ENCODE peak calls at places on chromosome 19, in five cellular contexts. A is retinal pigment epithelial cell, W is Peyer's patch, G is thoracic aorta, Z is A673. J is an unnamed sample.

GRCh38 chr19:9205506-9206113 is 13.8 kb downstream of the OR7D4 start:
- DNase-seq in W (peak; percentile 86), A (peak; percentile 0), G (peak; percentile 3), Z (peak; percentile 68), J (peak; percentile 10)

GRCh38 chr19:10517760-10518443 is 655 bp upstream of the S1PR5 start:
- DNase-seq in A (no peak), W (no peak), G (no peak), Z (peak; percentile 45), J (no peak)

GRCh38 chr19:16381756-16382401 is 57.3 kb downstream of the KLF2 start:
- DNase-seq in Z (no peak), G (peak; percentile 90), W (no peak), A (no peak), J (no peak)

GRCh38 chr19:30316000-30316491 is 56.1 kb upstream of the ZNF536 start:
- DNase-seq in W (no peak), Z (no peak), A (no peak), G (no peak), J (no peak)

GRCh38 chr19:29673451-29674371 is 8.4 kb downstream of the PLEKHF1 start:
- DNase-seq in G (no peak), W (peak; percentile 46), Z (no peak), A (no peak), J (no peak)

GRCh38 chr19:11986754-11987153 is 21.9 kb downstream of the ZNF763 start:
- DNase-seq in G (no peak), W (no peak), A (no peak), Z (no peak), J (no peak)

GRCh38 chr19:8005534-8006256 is at the start of gene ELAVL1:
- DNase-seq in A (peak; percentile 55), Z (peak; percentile 94), G (peak; percentile 28), W (peak; percentile 95), J (no peak)

GRCh38 chr19:31214086-31214485 is 135.2 kb downstream of the TSHZ3 start:
- DNase-seq in G (peak; percentile 34), Z (peak; percentile 92), W (peak; percentile 91), A (peak; percentile 93), J (peak; percentile 84)

GRCh38 chr19:44943801-44944249 is 1.8 kb downstream of the APOC4 start:
- DNase-seq in G (no peak), A (no peak), W (peak; percentile 83), Z (no peak), J (no peak)

GRCh38 chr19:19434483-19435045 is 29.1 kb downstream of the GATAD2A start:
- DNase-seq in Z (no peak), W (no peak), A (no peak), G (no peak), J (no peak)

GRCh38 chr19:40717325-40717879 is 490 bp downstream of the ITPKC start:
- DNase-seq in G (no peak), A (no peak), Z (no peak), W (peak; percentile 69), J (no peak)

GRCh38 chr19:14089412-14089661 is 1.2 kb downstream of the SAMD1 start:
- DNase-seq in G (no peak), Z (peak; percentile 58), A (no peak), W (no peak), J (no peak)

GRCh38 chr19:7917292-7918061 is 2.7 kb upstream of the SNAPC2 start:
- DNase-seq in A (no peak), G (no peak), Z (peak; percentile 79), W (peak; percentile 75), J (no peak)

GRCh38 chr19:44757057-44757734 is 8.7 kb downstream of the BCL3 start:
- DNase-seq in Z (peak; percentile 65), G (peak; percentile 47), W (no peak), A (no peak), J (no peak)

GRCh38 chr19:45215391-45216191 is 29.6 kb downstream of the EXOC3L2 start:
- DNase-seq in Z (no peak), A (no peak), G (no peak), W (no peak), J (no peak)

GRCh38 chr19:34232566-34233481 is 21.5 kb upstream of the GARRE1 start:
- DNase-seq in G (no peak), W (no peak), Z (peak; percentile 25), A (peak; percentile 91), J (peak; percentile 70)

GRCh38 chr19:43439183-43440063 is 24.7 kb downstream of the TEX101 start:
- DNase-seq in A (no peak), W (peak; percentile 50), G (no peak), Z (peak; percentile 54), J (no peak)

GRCh38 chr19:17358395-17358794 is 18.7 kb downstream of the PLVAP start:
- DNase-seq in G (no peak), A (no peak), W (no peak), Z (no peak), J (no peak)

GRCh38 chr19:18001837-18002345 is 6.1 kb upstream of the ARRDC2 start:
- DNase-seq in Z (no peak), W (no peak), G (no peak), A (no peak), J (no peak)

GRCh38 chr19:50949792-50950320 is 3.0 kb downstream of the KLK5 start:
- DNase-seq in G (no peak), Z (no peak), A (no peak), W (no peak), J (no peak)

GRCh38 chr19:35380450-35381124 is 9.7 kb downstream of the GPR42 start:
- DNase-seq in Z (no peak), W (no peak), A (no peak), G (no peak), J (no peak)

GRCh38 chr19:16571283-16571682 is 932 bp downstream of the SLC35E1 start:
- DNase-seq in Z (peak; percentile 45), A (no peak), G (no peak), W (no peak), J (no peak)

GRCh38 chr19:6127716-6128335 is 7.6 kb upstream of the ACSBG2 start:
- DNase-seq in A (no peak), W (no peak), G (no peak), Z (no peak), J (no peak)

GRCh38 chr19:18847516-18848463 is 16.0 kb downstream of the UPF1 start:
- DNase-seq in G (no peak), A (no peak), W (no peak), Z (peak; percentile 35), J (no peak)

GRCh38 chr19:33473644-33474305 is 47.8 kb downstream of the PEPD start:
- DNase-seq in G (no peak), W (peak; percentile 27), Z (peak; percentile 84), A (no peak), J (no peak)

GRCh38 chr19:7597689-7598088 is 2.0 kb downstream of the CAMSAP3 start:
- DNase-seq in W (no peak), G (no peak), A (no peak), Z (no peak), J (no peak)

GRCh38 chr19:35006342-35006998 is 6.3 kb downstream of the GRAMD1A start:
- DNase-seq in G (no peak), A (no peak), W (no peak), Z (no peak), J (no peak)

GRCh38 chr19:6381030-6381750 is 5.5 kb upstream of the PSPN start:
- DNase-seq in W (no peak), A (no peak), G (no peak), Z (no peak), J (no peak)

GRCh38 chr19:45047188-45047797 is 8.4 kb downstream of the CLASRP start:
- DNase-seq in G (no peak), W (no peak), Z (no peak), A (no peak), J (no peak)

GRCh38 chr19:23515551-23515950 is 120.3 kb upstream of the ZNF91 start:
- DNase-seq in G (no peak), A (no peak), W (no peak), Z (no peak), J (no peak)

GRCh38 chr19:5967994-5968430 is 9.9 kb downstream of the RANBP3 start:
- DNase-seq in A (no peak), Z (peak; percentile 89), G (no peak), W (peak; percentile 86), J (peak; percentile 51)

GRCh38 chr19:5498817-5499535 is 43.8 kb downstream of the ZNRF4 start:
- DNase-seq in G (no peak), A (no peak), W (no peak), Z (peak; percentile 67), J (no peak)

GRCh38 chr19:19538077-19538764 is at the start of gene CILP2:
- DNase-seq in A (no peak), W (no peak), G (no peak), Z (peak; percentile 66), J (no peak)

GRCh38 chr19:6674868-6675305 is 4.9 kb upstream of the TNFSF14 start:
- DNase-seq in A (peak; percentile 47), G (no peak), W (peak; percentile 91), Z (peak; percentile 91), J (no peak)

GRCh38 chr19:16327911-16328823 is 3.5 kb downstream of the KLF2 start:
- DNase-seq in G (peak; percentile 68), W (peak; percentile 85), Z (no peak), A (no peak), J (no peak)

GRCh38 chr19:2543463-2544442 is 67.8 kb downstream of the GADD45B start:
- DNase-seq in G (peak; percentile 88), W (peak; percentile 93), Z (peak; percentile 98), A (peak; percentile 98), J (peak; percentile 83)

GRCh38 chr19:18648971-18649310 is 12.1 kb downstream of the KLHL26 start:
- DNase-seq in A (no peak), G (no peak), W (no peak), Z (no peak), J (no peak)

GRCh38 chr19:49389406-49389805 is 1.4 kb downstream of the KASH5 start:
- DNase-seq in W (no peak), Z (no peak), A (no peak), G (no peak), J (no peak)

GRCh38 chr19:53091855-53092254 is 11.4 kb downstream of the ZNF160 start:
- DNase-seq in Z (no peak), W (no peak), G (no peak), A (no peak), J (no peak)
- TF ChIP-seq CTCF in Z (no peak), W (no peak), G (no peak), A (no peak), J (no peak)

DNA sequence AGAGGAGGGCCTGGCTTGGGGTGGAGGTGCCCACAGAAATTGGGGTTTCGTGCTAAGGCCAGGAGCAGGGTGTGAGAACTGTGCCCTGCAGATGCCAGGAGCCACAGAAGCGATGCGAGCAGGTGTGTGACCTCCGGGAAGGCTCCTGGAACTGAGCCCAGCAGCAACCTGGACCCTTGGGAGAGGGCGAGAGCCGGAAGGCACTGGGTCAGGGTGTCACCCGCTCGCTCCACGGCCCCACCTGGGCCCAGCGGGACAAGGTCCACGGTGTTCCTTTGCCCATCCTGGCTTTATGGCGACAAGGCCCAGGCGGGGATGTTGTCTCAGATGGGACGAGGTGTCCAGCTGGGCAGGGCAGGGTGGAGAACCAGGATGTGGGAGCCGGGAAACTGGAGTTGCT is 4.2 kb downstream of the MISP start:
- DNase-seq in W (peak; percentile 92), A (no peak), G (no peak), Z (no peak), J (no peak)
- H3K4me3 ChIP-seq in W (no peak overlapping the region), A (no peak overlapping the region), G (no peak overlapping the region), Z (no peak overlapping the region), J (no peak overlapping the region)

GRCh38 chr19:55173717-55174409 is 6.2 kb downstream of the SYT5 start:
- DNase-seq in Z (peak; percentile 88), W (peak; percentile 74), G (no peak), A (no peak), J (no peak)
- TF ChIP-seq CTCF in Z (no peak), W (no peak), G (no peak), A (no peak), J (no peak)

GRCh38 chr19:38949580-38950367 is 19.0 kb downstream of the MRPS12 start:
- DNase-seq in G (peak; percentile 52), A (no peak), W (peak; percentile 88), Z (peak; percentile 98), J (no peak)
- H3K4me3 ChIP-seq in G (peak overlapping the region; percentile 60), A (peak overlapping the region; percentile 47), W (peak overlapping the region; percentile 3), Z (peak overlapping the region; percentile 30), J (peak overlapping the region; percentile 14)